ENCODE peak calls at places on chromosomes 4 and X, in four cellular contexts. R, F, U and E are unnamed samples.
A peak's percentile ranks its signal among the peaks of the same experiment; 100 is the strongest.

GRCh38 chrX:56817179-56817578 is 88.1 kb downstream of the NBDY start:
- DNase-seq in F (no peak), R (no peak), U (no peak), E (no peak)

GRCh38 chr4:160224049-160224448 is 1121.2 kb downstream of the RAPGEF2 start:
- DNase-seq in F (peak; percentile 39), U (no peak), R (no peak), E (no peak)

GRCh38 chr4:185591679-185592141 is 56.4 kb upstream of the PDLIM3 start:
- DNase-seq in F (no peak), U (no peak), R (peak; percentile 67), E (no peak)

GRCh38 chrX:113389846-113390245 is 549.2 kb upstream of the AMOT start:
- DNase-seq in R (peak; percentile 51), F (no peak), U (no peak), E (no peak)

GRCh38 chr4:163707873-163708272 is 213.4 kb downstream of the TMA16 start:
- DNase-seq in R (no peak), U (no peak), F (no peak), E (no peak)

GRCh38 chr4:46993075-46994006 is at the start of gene GABRA4:
- DNase-seq in U (no peak), F (peak; percentile 15), R (no peak), E (no peak)

GRCh38 chrX:29580560-29580959 is 634.8 kb upstream of the MAGEB2 start:
- DNase-seq in U (no peak), F (no peak), R (no peak), E (no peak)

GRCh38 chrX:1537031-1537715 is at the start of gene P2RY8:
- DNase-seq in F (no peak), R (peak; percentile 55), U (peak; percentile 52), E (peak; percentile 72)

GRCh38 chrX:19303216-19303880 is 40.4 kb upstream of the PDHA1 start:
- DNase-seq in U (peak; percentile 67), F (peak; percentile 90), R (peak; percentile 63), E (no peak)

GRCh38 chr4:25578431-25578830 is 77.2 kb upstream of the SLC34A2 start:
- DNase-seq in U (no peak), R (no peak), F (no peak), E (no peak)

GRCh38 chrX:151973851-151974335 is 583 bp downstream of the GABRE start:
- DNase-seq in U (peak; percentile 34), R (no peak), F (no peak), E (peak; percentile 79)

GRCh38 chr4:89823416-89823815 is 13.5 kb downstream of the SNCA start:
- DNase-seq in U (no peak), F (peak; percentile 42), R (peak; percentile 76), E (no peak)

GRCh38 chr4:62495039-62495438 is 1294.9 kb downstream of the ADGRL3 start:
- DNase-seq in U (no peak), F (peak; percentile 80), R (no peak), E (no peak)

GRCh38 chrX:77953708-77954107 is 15.7 kb downstream of the PGAM4 start:
- DNase-seq in F (peak; percentile 9), U (no peak), R (peak; percentile 3), E (no peak)

GRCh38 chrX:3345281-3346081 is 971 bp downstream of the MXRA5 start:
- DNase-seq in R (peak; percentile 66), F (peak; percentile 34), U (peak; percentile 25), E (peak; percentile 86)

GRCh38 chr4:107444-108429 is 16.6 kb upstream of the ZNF718 start:
- DNase-seq in U (no peak), R (no peak), F (no peak), E (peak; percentile 27)

GRCh38 chr4:72564789-72565188 is 4.2 kb downstream of the ADAMTS3 start:
- DNase-seq in F (no peak), U (no peak), R (no peak), E (no peak)

GRCh38 chr4:154781126-154781982 is at the start of gene RBM46:
- DNase-seq in U (no peak), F (no peak), R (peak; percentile 11), E (peak; percentile 3)

GRCh38 chr4:101103381-101104142 is 243.8 kb downstream of the PPP3CA start:
- DNase-seq in F (no peak), R (peak; percentile 43), U (no peak), E (no peak)

GRCh38 chr4:147658501-147658900 is 25.5 kb downstream of the PRMT9 start:
- DNase-seq in F (no peak), R (no peak), U (no peak), E (no peak)

GRCh38 chr4:125316781-125317525 is 2.2 kb downstream of the FAT4 start:
- DNase-seq in U (peak; percentile 28), R (peak; percentile 37), F (peak; percentile 32), E (peak; percentile 83)

GRCh38 chr4:146443525-146443924 is 78.2 kb downstream of the SLC10A7 start:
- DNase-seq in F (no peak), R (no peak), U (no peak), E (no peak)

GRCh38 chr4:124953059-124953850 is 240.7 kb upstream of the ANKRD50 start:
- DNase-seq in U (no peak), R (peak; percentile 92), F (peak; percentile 73), E (no peak)

GRCh38 chr4:88939697-88940096 is 117.3 kb downstream of the FAM13A start:
- DNase-seq in F (no peak), U (no peak), R (peak; percentile 77), E (no peak)

GRCh38 chr4:48546336-48546735 is 56.3 kb downstream of the ZAR1 start:
- DNase-seq in U (no peak), F (no peak), R (peak; percentile 65), E (peak; percentile 34)

GRCh38 chr4:145735330-145735638 is 55.3 kb downstream of the C4orf51 start:
- DNase-seq in R (peak; percentile 93), U (peak; percentile 30), F (peak; percentile 99), E (peak; percentile 8)

GRCh38 chr4:73772353-73772752 is 32.0 kb downstream of the CXCL8 start:
- DNase-seq in F (no peak), R (no peak), U (no peak), E (no peak)

GRCh38 chr4:142812091-142812490 is 34.0 kb downstream of the INPP4B start:
- DNase-seq in F (no peak), R (no peak), U (no peak), E (no peak)

GRCh38 chr4:22688236-22688635 is 4.5 kb upstream of the GBA3 start:
- DNase-seq in F (peak; percentile 79), R (peak; percentile 29), U (no peak), E (no peak)

GRCh38 chr4:156146581-156146980 is 192.9 kb upstream of the CTSO start:
- DNase-seq in R (no peak), U (no peak), F (no peak), E (no peak)

GRCh38 chr4:87819281-87819919 is 13.4 kb upstream of the MEPE start:
- DNase-seq in U (no peak), F (peak; percentile 96), R (peak; percentile 78), E (no peak)
- H3K27ac ChIP-seq in U (no peak overlapping the region), F (peak overlapping the region; percentile 88), R (no peak overlapping the region), E (no peak overlapping the region)

GRCh38 chr4:184028571-184028996 is 123.5 kb downstream of the STOX2 start:
- DNase-seq in U (no peak), F (no peak), R (no peak), E (peak; percentile 23)
- H3K27ac ChIP-seq in U (no peak overlapping the region), F (no peak overlapping the region), R (no peak overlapping the region), E (no peak overlapping the region)

DNA sequence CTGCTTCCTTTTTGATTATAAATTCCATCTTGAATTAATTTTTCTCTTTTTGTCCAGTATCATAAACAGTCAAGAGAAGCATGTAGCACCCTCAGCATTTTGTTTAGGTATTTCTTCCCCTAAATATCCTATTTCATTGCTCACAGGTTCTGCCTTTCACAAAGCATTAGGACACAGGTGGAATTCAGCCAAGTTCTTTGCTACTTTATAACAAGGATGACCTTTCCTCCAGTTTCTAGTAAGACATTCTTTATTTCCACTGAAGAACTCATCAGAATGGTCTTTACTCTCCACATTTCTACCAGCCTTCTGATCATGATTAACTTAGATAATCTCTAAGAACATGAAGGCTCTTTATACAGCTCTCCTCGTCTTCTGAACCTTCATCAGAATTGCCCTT is 7.4 kb downstream of the SLC9B1 start:
- DNase-seq in U (peak; percentile 38), R (peak; percentile 85), F (no peak), E (no peak)
- H3K27ac ChIP-seq in U (peak overlapping the region; percentile 58), R (no peak overlapping the region), F (peak overlapping the region; percentile 34), E (peak overlapping the region; percentile 81)

GRCh38 chrX:24733111-24733510 is 39.4 kb downstream of the POLA1 start:
- DNase-seq in F (no peak), R (peak; percentile 13), U (no peak), E (no peak)
- H3K27ac ChIP-seq in F (no peak overlapping the region), R (no peak overlapping the region), U (no peak overlapping the region), E (no peak overlapping the region)

DNA sequence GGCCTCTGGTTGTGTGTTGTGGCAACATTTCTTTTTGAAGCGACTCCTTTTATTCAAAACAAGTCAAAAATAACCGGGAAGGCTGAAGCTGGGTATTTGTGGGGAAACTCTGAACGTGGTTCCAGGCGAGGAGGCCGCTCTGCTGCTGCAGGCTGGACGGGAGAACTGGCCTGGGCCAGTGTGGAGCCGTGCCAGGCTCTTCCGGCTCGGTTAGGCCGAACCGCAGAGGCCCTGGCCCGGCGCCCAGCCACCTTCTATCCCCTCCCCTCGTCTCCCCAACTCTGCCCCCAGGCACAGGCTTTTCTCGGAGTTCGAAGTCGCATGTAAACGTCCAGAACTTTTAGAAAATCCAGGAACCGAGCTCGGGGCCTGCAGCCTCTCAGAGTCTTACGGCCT is 2.4 kb upstream of the BCOR start:
- DNase-seq in R (peak; percentile 66), U (peak; percentile 31), F (no peak), E (peak; percentile 59)
- H3K27ac ChIP-seq in R (no peak overlapping the region), U (peak overlapping the region; percentile 61), F (no peak overlapping the region), E (peak overlapping the region; percentile 41)

GRCh38 chr4:85869156-85869555 is 394.2 kb downstream of the ARHGAP24 start:
- DNase-seq in R (peak; percentile 56), F (no peak), U (no peak), E (no peak)

GRCh38 chr4:85865256-85865655 is 390.3 kb downstream of the ARHGAP24 start:
- DNase-seq in R (no peak), F (no peak), U (no peak), E (no peak)

GRCh38 chr4:85864806-85865205 is 389.9 kb downstream of the ARHGAP24 start:
- DNase-seq in R (no peak), F (no peak), U (no peak), E (no peak)

GRCh38 chr4:85866508-85866907 is 391.6 kb downstream of the ARHGAP24 start:
- DNase-seq in F (no peak), U (no peak), R (no peak), E (peak; percentile 44)

GRCh38 chr4:85867281-85867680 is 392.3 kb downstream of the ARHGAP24 start:
- DNase-seq in R (no peak), U (no peak), F (no peak), E (no peak)
- H3K27ac ChIP-seq in R (no peak overlapping the region), U (no peak overlapping the region), F (no peak overlapping the region), E (no peak overlapping the region)

DNA sequence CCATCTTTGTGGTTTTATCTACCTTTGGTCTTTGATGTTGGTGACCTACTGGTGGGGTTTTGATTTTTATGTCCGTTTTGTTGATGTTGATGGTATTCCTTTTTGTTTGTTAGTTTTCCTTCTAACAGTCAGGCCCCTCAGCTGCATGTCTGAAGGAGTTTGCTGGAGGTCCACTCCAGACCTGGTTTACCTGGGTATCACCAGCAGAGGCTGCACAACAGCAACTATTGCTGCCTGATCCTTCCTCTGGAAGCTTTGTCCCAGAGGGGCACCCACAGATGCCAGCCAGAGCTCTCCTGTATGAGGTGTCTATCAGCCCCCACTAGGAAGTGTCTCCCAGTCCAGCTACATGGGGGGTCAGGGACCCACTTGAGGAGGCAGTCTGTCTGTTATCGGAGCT is 199.3 kb upstream of the WDFY3 start:
- DNase-seq in F (no peak), R (no peak), U (no peak), E (no peak)
- H3K27ac ChIP-seq in F (no peak overlapping the region), R (no peak overlapping the region), U (no peak overlapping the region), E (no peak overlapping the region)